ENCODE peak calls at places on chromosomes 3 and 15, in six cellular contexts. V is kidney epithelial cell, R is GM13977, W is lower lobe of right lung, Q is AG09309, H is astrocyte of the cerebellum. M is an unnamed sample.
A peak's percentile ranks its signal among the peaks of the same experiment; 100 is the strongest.

GRCh38 chr3:4750306-4751056 is 228.8 kb upstream of the BHLHE40 start:
- DNase-seq in V (no peak), R (peak; percentile 40), W (no peak), Q (peak; percentile 75), H (no peak), M (no peak)

GRCh38 chr15:57283774-57284508 is 92.4 kb upstream of the CGNL1 start:
- DNase-seq in V (no peak), R (no peak), W (no peak), Q (no peak), H (no peak), M (no peak)

GRCh38 chr15:69631978-69632377 is 179.4 kb downstream of the RPLP1 start:
- DNase-seq in V (no peak), R (no peak), W (no peak), Q (no peak), H (no peak), M (no peak)

GRCh38 chr3:16998236-16998923 is 113.6 kb downstream of the PLCL2 start:
- DNase-seq in V (no peak), R (no peak), W (no peak), Q (no peak), H (no peak), M (no peak)

GRCh38 chr3:143283432-143284128 is 164.0 kb downstream of the CHST2 start:
- DNase-seq in V (no peak), R (no peak), W (no peak), Q (peak; percentile 27), H (peak; percentile 51), M (no peak)

GRCh38 chr15:80679167-80679804 is 15.8 kb upstream of the ABHD17C start:
- DNase-seq in V (no peak), R (no peak), W (no peak), Q (no peak), H (no peak), M (no peak)

GRCh38 chr15:59501531-59502113 is 63.6 kb downstream of the FAM81A start:
- DNase-seq in V (no peak), R (peak; percentile 64), W (no peak), Q (peak; percentile 7), H (no peak), M (peak; percentile 48)

GRCh38 chr3:58084788-58085543 is 76.7 kb downstream of the FLNB start:
- DNase-seq in V (no peak), R (peak; percentile 27), W (no peak), Q (no peak), H (no peak), M (no peak)

GRCh38 chr3:60839242-60839641 is 412.0 kb downstream of the FHIT start:
- DNase-seq in V (no peak), R (no peak), W (no peak), Q (no peak), H (no peak), M (no peak)

GRCh38 chr3:153513236-153513635 is 351.2 kb downstream of the RAP2B start:
- DNase-seq in V (no peak), R (no peak), W (no peak), Q (no peak), H (no peak), M (no peak)

GRCh38 chr3:170725285-170725731 is 139.4 kb upstream of the SLC7A14 start:
- DNase-seq in V (no peak), R (no peak), W (no peak), Q (no peak), H (peak; percentile 37), M (no peak)

GRCh38 chr15:56776839-56777238 is 43.5 kb upstream of the ZNF280D start:
- DNase-seq in V (no peak), R (no peak), W (no peak), Q (no peak), H (no peak), M (no peak)

GRCh38 chr3:196192036-196193001 is 18.9 kb downstream of the ZDHHC19 start:
- DNase-seq in V (no peak), R (peak; percentile 54), W (peak; percentile 68), Q (no peak), H (no peak), M (no peak)

GRCh38 chr3:12005951-12006625 is 1.9 kb downstream of the SYN2 start:
- DNase-seq in V (no peak), R (no peak), W (no peak), Q (no peak), H (no peak), M (no peak)

GRCh38 chr3:109018828-109019227 is 65.1 kb upstream of the GUCA1C start:
- DNase-seq in V (no peak), R (no peak), W (no peak), Q (no peak), H (no peak), M (no peak)

GRCh38 chr15:64122444-64122843 is 26.7 kb downstream of the SNX1 start:
- DNase-seq in V (no peak), R (no peak), W (no peak), Q (no peak), H (no peak), M (no peak)

GRCh38 chr3:30657914-30658313 is 51.5 kb downstream of the TGFBR2 start:
- DNase-seq in V (no peak), R (no peak), W (no peak), Q (no peak), H (no peak), M (no peak)

GRCh38 chr15:67164401-67164791 is 90.1 kb downstream of the AAGAB start:
- DNase-seq in V (no peak), R (peak; percentile 17), W (peak; percentile 61), Q (no peak), H (no peak), M (no peak)

GRCh38 chr15:85496551-85497545 is 116.4 kb downstream of the AKAP13 start:
- DNase-seq in V (no peak), R (no peak), W (no peak), Q (no peak), H (no peak), M (no peak)

GRCh38 chr3:181326637-181327223 is 337.2 kb upstream of the DNAJC19 start:
- DNase-seq in V (no peak), R (peak; percentile 28), W (no peak), Q (no peak), H (peak; percentile 23), M (no peak)

DNA sequence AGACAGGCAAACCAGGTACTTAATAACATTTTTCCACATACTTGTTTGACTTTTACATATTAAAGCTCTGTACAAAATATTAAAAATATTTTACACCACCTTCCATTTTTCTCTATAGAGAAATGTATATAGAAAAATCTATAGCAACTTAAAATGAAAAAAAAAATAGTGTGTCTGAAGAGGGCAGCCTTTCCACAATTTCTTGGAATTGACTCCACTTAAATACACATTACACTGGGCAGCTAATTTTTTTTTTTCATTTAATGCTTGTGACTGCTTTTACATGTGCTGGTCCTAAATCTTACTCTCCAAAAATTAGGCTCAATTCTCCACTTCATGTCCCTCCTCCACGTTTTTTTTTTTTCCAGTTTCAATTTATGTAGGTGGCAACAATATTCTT is 427.0 kb upstream of the RBMS3 start:
- DNase-seq in V (no peak), R (no peak), W (no peak), Q (no peak), H (no peak), M (no peak)
- TF ChIP-seq CTCF in V (no peak), R (no peak), W (no peak), Q (peak; percentile 4), H (no peak), M (no peak)

DNA sequence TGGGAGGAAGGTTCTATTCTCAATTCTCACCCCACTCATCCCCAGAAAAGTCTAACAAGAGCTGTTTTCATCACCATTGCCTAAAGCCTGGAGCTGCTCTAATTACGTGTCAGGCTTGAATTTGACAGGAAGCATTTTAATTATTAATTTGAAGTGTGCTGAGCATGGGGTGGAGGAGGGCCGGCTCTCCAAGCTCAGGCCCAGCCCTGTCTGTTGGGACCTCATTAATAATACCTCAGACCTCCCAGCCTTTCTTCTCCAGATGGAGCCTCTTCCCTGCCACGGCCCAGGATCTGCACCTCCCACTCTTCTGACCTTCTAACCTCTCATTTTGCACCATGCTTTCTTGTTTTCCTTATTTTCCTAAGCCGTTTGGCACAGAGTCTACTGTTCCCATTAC is 30.0 kb downstream of the INSYN1 start:
- DNase-seq in V (no peak), R (no peak), W (no peak), Q (no peak), H (no peak), M (no peak)
- TF ChIP-seq CTCF in V (no peak), R (no peak), W (no peak), Q (no peak), H (no peak), M (no peak)

GRCh38 chr15:39976291-39977274 is 42.7 kb downstream of the EIF2AK4 start:
- DNase-seq in V (peak; percentile 18), R (peak; percentile 40), W (peak; percentile 59), Q (no peak), H (no peak), M (peak; percentile 16)
- TF ChIP-seq CTCF in V (peak; percentile 58), R (peak; percentile 15), W (peak; percentile 37), Q (peak; percentile 65), H (peak; percentile 60), M (peak; percentile 64)

GRCh38 chr3:37949866-37950265 is 40.7 kb upstream of the VILL start:
- DNase-seq in V (no peak), R (no peak), W (no peak), Q (no peak), H (no peak), M (no peak)
- TF ChIP-seq CTCF in V (no peak), R (no peak), W (no peak), Q (no peak), H (no peak), M (no peak)

GRCh38 chr3:35946121-35946856 is 307.0 kb downstream of the ARPP21 start:
- DNase-seq in V (no peak), R (peak; percentile 3), W (no peak), Q (no peak), H (peak; percentile 8), M (no peak)
- TF ChIP-seq CTCF in V (peak; percentile 39), R (peak; percentile 28), W (peak; percentile 26), Q (peak; percentile 38), H (no peak), M (peak; percentile 65)